ENCODE peak calls at places on chromosomes 6 and 20, in four cellular contexts. P, D, H and S are unnamed samples. For H3K36me3, the result is how much of the 10 kb centered on the place peaks cover.

GRCh38 chr6:142045380-142046270 is 87.1 kb upstream of the GJE1 start:
- DNase-seq in P (no peak), D (no peak), H (no peak), S (no peak)

GRCh38 chr20:50518270-50518721 is 8.1 kb downstream of the PTPN1 start:
- DNase-seq in P (no peak), D (no peak), H (no peak), S (no peak)

GRCh38 chr6:113052513-113052912 is 705.4 kb downstream of the RFPL4B start:
- DNase-seq in P (no peak), D (no peak), H (no peak), S (no peak)

GRCh38 chr6:132527791-132528190 is 10.3 kb upstream of the TAAR9 start:
- DNase-seq in P (no peak), D (no peak), H (no peak), S (no peak)

GRCh38 chr6:54255881-54256280 is 52.4 kb upstream of the TINAG start:
- DNase-seq in P (no peak), D (no peak), H (no peak), S (no peak)

GRCh38 chr6:169669889-169670288 is 31.9 kb downstream of the WDR27 start:
- DNase-seq in P (no peak), D (no peak), H (no peak), S (no peak)

GRCh38 chr20:53655909-53656652 is 62.4 kb upstream of the ZNF217 start:
- DNase-seq in P (no peak), D (no peak), H (no peak), S (no peak)

GRCh38 chr6:149482542-149483261 is 2.1 kb downstream of the ZC3H12D start:
- DNase-seq in P (no peak), D (no peak), H (no peak), S (no peak)

GRCh38 chr6:100599088-100599770 is 134.5 kb upstream of the SIM1 start:
- DNase-seq in P (no peak), D (no peak), H (no peak), S (no peak)

GRCh38 chr20:49823152-49823847 is 10.7 kb downstream of the SLC9A8 start:
- DNase-seq in P (no peak), D (peak), H (no peak), S (no peak)

GRCh38 chr20:63138855-63139341 is 77.0 kb downstream of the YTHDF1 start:
- DNase-seq in P (no peak), D (no peak), H (no peak), S (no peak)
- TF ChIP-seq JUND in P (no peak), D (no peak), H (no peak), S (no peak)

GRCh38 chr6:93418113-93418447 is 1.3 kb downstream of the EPHA7 start:
- DNase-seq in P (no peak), D (no peak), H (no peak), S (no peak)

GRCh38 chr6:93419304-93420162 is at the start of gene EPHA7:
- DNase-seq in P (peak), D (no peak), H (no peak), S (peak)

GRCh38 chr6:93418448-93419303 is 683 bp downstream of the EPHA7 start:
- DNase-seq in P (peak), D (no peak), H (no peak), S (no peak)

GRCh38 chr6:93417421-93417996 is 1.9 kb downstream of the EPHA7 start:
- DNase-seq in P (peak), D (no peak), H (no peak), S (no peak)

GRCh38 chr6:93416575-93417420 is 2.6 kb downstream of the EPHA7 start:
- DNase-seq in P (peak), D (no peak), H (no peak), S (no peak)
- TF ChIP-seq TCF12 in P (no peak), D (no peak), H (no peak), S (peak)

GRCh38 chr6:160069459-160069858 is 52.2 kb upstream of the SLC22A1 start:
- DNase-seq in P (no peak), D (no peak), H (no peak), S (no peak)
- H3K36me3 ChIP-seq in P (under half), D (half or more), H (half or more), S (half or more)

DNA sequence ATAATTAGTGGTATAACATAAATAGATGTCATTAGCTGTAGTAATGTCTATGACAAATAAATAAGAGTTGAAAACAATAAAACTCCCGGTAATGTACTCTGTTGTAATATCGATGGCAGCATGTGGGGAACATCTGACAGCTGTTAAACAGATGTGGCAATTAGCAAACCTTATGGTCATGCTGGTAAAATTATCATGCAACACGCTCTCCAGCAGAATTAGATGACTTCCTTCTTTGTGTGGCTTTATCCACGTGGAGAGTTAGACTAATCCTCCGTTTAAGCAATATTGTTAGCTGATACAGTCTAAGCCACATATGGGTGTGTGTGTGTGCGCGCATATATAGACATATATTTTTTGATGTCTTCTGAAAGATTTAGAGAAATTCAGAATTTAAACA is 77.7 kb upstream of the ZFP64 start:
- DNase-seq in P (peak), D (no peak), H (no peak), S (no peak)
- TF ChIP-seq JUND in P (no peak), D (no peak), H (no peak), S (no peak)

GRCh38 chr6:83884523-83884922 is 25.0 kb downstream of the CYB5R4 start:
- DNase-seq in P (peak), D (peak), H (peak), S (no peak)
- TF ChIP-seq TCF12 in P (no peak), D (no peak), H (no peak), S (no peak)